ENCODE peak calls at places on chromosomes 3 and 15, in five cellular contexts. W is AG04450, Y is uterus, C is heart left ventricle, N is cardiac muscle cell. D is an unnamed sample.

GRCh38 chr15:66711886-66712285 is 9.8 kb downstream of the SMAD6 start:
- DNase-seq in W (no peak), Y (no peak), C (no peak), N (no peak), D (no peak)

GRCh38 chr3:101217458-101217849 is 102.9 kb downstream of the IMPG2 start:
- DNase-seq in W (no peak), Y (no peak), C (no peak), N (no peak), D (no peak)

GRCh38 chr3:184419171-184419570 is 39.3 kb downstream of the CHRD start:
- DNase-seq in W (no peak), Y (no peak), C (no peak), N (no peak), D (no peak)

GRCh38 chr15:51735611-51736010 is 1.8 kb downstream of the LYSMD2 start:
- DNase-seq in W (no peak), Y (no peak), C (no peak), N (no peak), D (no peak)

GRCh38 chr15:96344706-96345559 is 14.4 kb downstream of the NR2F2 start:
- DNase-seq in W (no peak), Y (no peak), C (no peak), N (no peak), D (no peak)

GRCh38 chr3:65153850-65154512 is 466.2 kb upstream of the ADAMTS9 start:
- DNase-seq in W (no peak), Y (no peak), C (no peak), N (no peak), D (peak; percentile 50)

GRCh38 chr3:131216340-131216739 is 165.2 kb upstream of the NUDT16 start:
- DNase-seq in W (no peak), Y (no peak), C (no peak), N (peak; percentile 27), D (no peak)

GRCh38 chr15:31495281-31495680 is 168.6 kb downstream of the KLF13 start:
- DNase-seq in W (no peak), Y (no peak), C (no peak), N (no peak), D (no peak)

GRCh38 chr15:67097893-67098740 is 32.7 kb downstream of the SMAD3 start:
- DNase-seq in W (no peak), Y (no peak), C (peak; percentile 27), N (peak; percentile 92), D (no peak)

GRCh38 chr3:95356764-95357501 is 1294.1 kb downstream of the NSUN3 start:
- DNase-seq in W (no peak), Y (no peak), C (no peak), N (no peak), D (no peak)

GRCh38 chr3:169283902-169284451 is 379.5 kb downstream of the MECOM start:
- DNase-seq in W (no peak), Y (no peak), C (no peak), N (no peak), D (peak; percentile 9)

GRCh38 chr3:176351408-176351807 is 845.9 kb downstream of the TBL1XR1 start:
- DNase-seq in W (no peak), Y (no peak), C (no peak), N (peak; percentile 1), D (no peak)

GRCh38 chr3:31391150-31391549 is 141.6 kb upstream of the STT3B start:
- DNase-seq in W (no peak), Y (no peak), C (no peak), N (no peak), D (peak; percentile 47)

GRCh38 chr15:69729167-69729748 is 276.6 kb downstream of the RPLP1 start:
- DNase-seq in W (no peak), Y (no peak), C (peak; percentile 17), N (peak; percentile 40), D (peak; percentile 50)

GRCh38 chr3:18988619-18989229 is 159.6 kb upstream of the KCNH8 start:
- DNase-seq in W (no peak), Y (no peak), C (no peak), N (peak; percentile 28), D (no peak)

GRCh38 chr3:108305484-108306172 is 9.3 kb downstream of the HHLA2 start:
- DNase-seq in W (no peak), Y (no peak), C (no peak), N (no peak), D (no peak)

GRCh38 chr3:177596822-177597271 is 399.6 kb upstream of the TBL1XR1 start:
- DNase-seq in W (no peak), Y (no peak), C (no peak), N (peak; percentile 48), D (no peak)

GRCh38 chr15:36109943-36110658 is 469.3 kb upstream of the CDIN1 start:
- DNase-seq in W (no peak), Y (no peak), C (no peak), N (peak; percentile 44), D (no peak)

GRCh38 chr3:177065285-177066028 is 131.8 kb downstream of the TBL1XR1 start:
- DNase-seq in W (no peak), Y (no peak), C (no peak), N (no peak), D (no peak)

GRCh38 chr15:26630857-26631256 is 142.0 kb downstream of the GABRB3 start:
- DNase-seq in W (no peak), Y (no peak), C (no peak), N (no peak), D (no peak)

GRCh38 chr3:71142440-71143161 is 440.9 kb downstream of the FOXP1 start:
- DNase-seq in W (no peak), Y (no peak), C (no peak), N (peak; percentile 20), D (peak; percentile 7)

GRCh38 chr3:98209244-98209643 is 42.7 kb downstream of the OR5H15 start:
- DNase-seq in W (no peak), Y (no peak), C (no peak), N (no peak), D (no peak)
- H3K27me3 ChIP-seq in W (no peaks in the 10 kb centered on the region), Y (no peaks in the 10 kb centered on the region), C (no peaks in the 10 kb centered on the region), N (no peaks in the 10 kb centered on the region), D (peaks cover 8% of the 10 kb centered on the region)

GRCh38 chr3:85481411-85482192 is 522.8 kb downstream of the CADM2 start:
- DNase-seq in W (no peak), Y (no peak), C (no peak), N (no peak), D (no peak)

GRCh38 chr3:85487375-85487774 is 528.6 kb downstream of the CADM2 start:
- DNase-seq in W (no peak), Y (no peak), C (no peak), N (no peak), D (no peak)

GRCh38 chr3:85482193-85482450 is 523.3 kb downstream of the CADM2 start:
- DNase-seq in W (no peak), Y (no peak), C (no peak), N (no peak), D (no peak)

DNA sequence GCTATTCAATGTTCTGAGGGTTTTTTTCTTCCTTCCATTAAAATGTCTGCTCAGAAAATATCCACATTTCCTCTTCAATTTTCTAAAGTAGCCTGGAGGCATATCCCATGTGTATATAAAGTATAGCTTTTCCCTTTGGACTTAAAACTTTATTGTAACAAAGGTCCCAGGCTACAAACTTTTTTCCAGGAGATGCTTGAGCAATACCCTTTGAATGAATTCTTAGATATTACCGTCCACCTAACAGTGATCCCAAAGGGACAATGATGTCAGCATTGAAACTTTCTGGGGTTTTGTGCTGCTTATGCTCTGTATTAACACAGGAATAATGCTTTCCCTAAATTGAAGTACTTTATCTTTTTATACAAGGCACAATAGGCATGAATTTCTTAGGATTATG is 525.2 kb downstream of the CADM2 start:
- DNase-seq in W (no peak), Y (no peak), C (no peak), N (no peak), D (no peak)
- H3K4me3 ChIP-seq in W (no peak overlapping the region), Y (no peak overlapping the region), C (no peak overlapping the region), N (no peak overlapping the region), D (no peak overlapping the region)

GRCh38 chr3:112302061-112302830 is 8.2 kb upstream of the SLC9C1 start:
- DNase-seq in W (no peak), Y (no peak), C (no peak), N (peak; percentile 76), D (no peak)
- H3K27ac ChIP-seq in W (no peak overlapping the region), Y (no peak overlapping the region), C (no peak overlapping the region), N (peak overlapping the region; percentile 93), D (no peak overlapping the region)

DNA sequence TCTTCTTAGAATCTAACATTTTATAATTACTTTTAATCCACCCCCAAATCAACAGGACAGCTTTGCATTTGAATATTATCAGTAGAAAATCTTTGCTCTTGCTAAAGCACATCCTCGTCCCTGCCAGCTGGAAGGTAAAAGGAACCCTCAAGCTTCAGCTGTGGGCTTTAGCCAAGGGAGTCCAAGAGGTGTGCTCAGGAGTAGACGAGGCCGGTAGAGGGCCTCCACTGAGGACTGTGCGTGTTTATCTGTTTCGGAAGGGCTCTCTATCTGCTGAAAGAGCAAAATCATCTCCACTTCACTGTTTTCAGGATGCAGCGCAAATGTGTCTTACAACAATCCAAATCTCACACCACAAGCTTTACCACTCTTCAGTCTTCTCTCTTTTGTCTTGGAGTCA is 257.4 kb upstream of the IL12A start:
- DNase-seq in W (no peak), Y (no peak), C (no peak), N (no peak), D (no peak)
- H3K27me3 ChIP-seq in W (no peaks in the 10 kb centered on the region), Y (no peaks in the 10 kb centered on the region), C (no peaks in the 10 kb centered on the region), N (no peaks in the 10 kb centered on the region), D (no peaks in the 10 kb centered on the region)

GRCh38 chr3:39408493-39409372 is 2.2 kb downstream of the RPSA start:
- DNase-seq in W (no peak), Y (no peak), C (no peak), N (no peak), D (no peak)
- H3K4me3 ChIP-seq in W (no peak overlapping the region), Y (no peak overlapping the region), C (no peak overlapping the region), N (no peak overlapping the region), D (no peak overlapping the region)

GRCh38 chr3:48084929-48085328 is 68.7 kb upstream of the MAP4 start:
- DNase-seq in W (no peak), Y (no peak), C (no peak), N (no peak), D (no peak)

GRCh38 chr3:48086736-48087470 is 70.7 kb upstream of the MAP4 start:
- DNase-seq in W (peak; percentile 53), Y (no peak), C (no peak), N (peak; percentile 46), D (no peak)

GRCh38 chr3:48088056-48088748 is 72.0 kb upstream of the MAP4 start:
- DNase-seq in W (no peak), Y (peak; percentile 46), C (peak; percentile 45), N (no peak), D (peak; percentile 48)

GRCh38 chr3:48082580-48083187 is 66.5 kb upstream of the MAP4 start:
- DNase-seq in W (no peak), Y (no peak), C (no peak), N (no peak), D (no peak)

GRCh38 chr3:48084170-48084569 is 68.0 kb upstream of the MAP4 start:
- DNase-seq in W (no peak), Y (no peak), C (no peak), N (no peak), D (no peak)
- H3K27ac ChIP-seq in W (no peak overlapping the region), Y (no peak overlapping the region), C (peak overlapping the region; percentile 12), N (no peak overlapping the region), D (no peak overlapping the region)